ENCODE peak calls at places on chromosome 3, in five cellular contexts. One of them, this sample, is unnamed.

GRCh38 chr3:154956815-154957214 is 123.3 kb upstream of the MME start:
- DNase-seq in nucleus accumbens: no peak
- DNase-seq in anterior cingulate cortex: no peak
- DNase-seq in T follicular helper cell: no peak
- DNase-seq in NCI-H1048: no peak
- DNase-seq in this sample: no peak

GRCh38 chr3:146431240-146431639 is 38.1 kb downstream of the PLSCR2 start:
- DNase-seq in nucleus accumbens: no peak
- DNase-seq in anterior cingulate cortex: no peak
- DNase-seq in T follicular helper cell: no peak
- DNase-seq in NCI-H1048: no peak
- DNase-seq in this sample: no peak

GRCh38 chr3:184384342-184384741 is 4.5 kb downstream of the CHRD start:
- DNase-seq in nucleus accumbens: no peak
- DNase-seq in anterior cingulate cortex: no peak
- DNase-seq in T follicular helper cell: no peak
- DNase-seq in NCI-H1048: no peak
- DNase-seq in this sample: no peak

GRCh38 chr3:171320721-171321120 is 139.5 kb downstream of the TNIK start:
- DNase-seq in nucleus accumbens: no peak
- DNase-seq in anterior cingulate cortex: no peak
- DNase-seq in T follicular helper cell: no peak
- DNase-seq in NCI-H1048: no peak
- DNase-seq in this sample: peak; percentile 36

GRCh38 chr3:133058243-133058642 is 20.1 kb downstream of the TMEM108 start:
- DNase-seq in nucleus accumbens: no peak
- DNase-seq in anterior cingulate cortex: no peak
- DNase-seq in T follicular helper cell: no peak
- DNase-seq in NCI-H1048: no peak
- DNase-seq in this sample: no peak

GRCh38 chr3:154323921-154324738 is at the start of gene DHX36:
- DNase-seq in nucleus accumbens: peak; percentile 54
- DNase-seq in anterior cingulate cortex: peak; percentile 93
- DNase-seq in T follicular helper cell: peak; percentile 85
- DNase-seq in NCI-H1048: peak; percentile 86
- DNase-seq in this sample: peak; percentile 75

GRCh38 chr3:188339410-188340295 is 185.7 kb downstream of the LPP start:
- DNase-seq in nucleus accumbens: no peak
- DNase-seq in anterior cingulate cortex: no peak
- DNase-seq in T follicular helper cell: no peak
- DNase-seq in NCI-H1048: no peak
- DNase-seq in this sample: no peak

GRCh38 chr3:112127522-112128494 is 5.2 kb downstream of the GCSAM start:
- DNase-seq in nucleus accumbens: no peak
- DNase-seq in anterior cingulate cortex: no peak
- DNase-seq in T follicular helper cell: no peak
- DNase-seq in NCI-H1048: no peak
- DNase-seq in this sample: no peak

GRCh38 chr3:32384938-32385337 is 6.7 kb upstream of the CMTM7 start:
- DNase-seq in nucleus accumbens: no peak
- DNase-seq in anterior cingulate cortex: no peak
- DNase-seq in T follicular helper cell: no peak
- DNase-seq in NCI-H1048: no peak
- DNase-seq in this sample: no peak

GRCh38 chr3:62833538-62833937 is 41.7 kb downstream of the CADPS start:
- DNase-seq in nucleus accumbens: no peak
- DNase-seq in anterior cingulate cortex: no peak
- DNase-seq in T follicular helper cell: no peak
- DNase-seq in NCI-H1048: no peak
- DNase-seq in this sample: no peak

GRCh38 chr3:51950899-51951298 is 4.3 kb upstream of the GPR62 start:
- DNase-seq in nucleus accumbens: no peak
- DNase-seq in anterior cingulate cortex: no peak
- DNase-seq in T follicular helper cell: no peak
- DNase-seq in NCI-H1048: no peak
- DNase-seq in this sample: no peak

GRCh38 chr3:11803977-11804903 is 42.4 kb downstream of the TAMM41 start:
- DNase-seq in nucleus accumbens: no peak
- DNase-seq in anterior cingulate cortex: peak; percentile 32
- DNase-seq in T follicular helper cell: peak; percentile 9
- DNase-seq in NCI-H1048: no peak
- DNase-seq in this sample: no peak

GRCh38 chr3:143170676-143171075 is 51.1 kb downstream of the CHST2 start:
- DNase-seq in nucleus accumbens: no peak
- DNase-seq in anterior cingulate cortex: no peak
- DNase-seq in T follicular helper cell: no peak
- DNase-seq in NCI-H1048: no peak
- DNase-seq in this sample: no peak

GRCh38 chr3:125168711-125169410 is 43.7 kb downstream of the SLC12A8 start:
- DNase-seq in nucleus accumbens: no peak
- DNase-seq in anterior cingulate cortex: no peak
- DNase-seq in T follicular helper cell: no peak
- DNase-seq in NCI-H1048: no peak
- DNase-seq in this sample: no peak

GRCh38 chr3:154972951-154973350 is 107.2 kb upstream of the MME start:
- DNase-seq in nucleus accumbens: no peak
- DNase-seq in anterior cingulate cortex: no peak
- DNase-seq in T follicular helper cell: no peak
- DNase-seq in NCI-H1048: no peak
- DNase-seq in this sample: no peak

GRCh38 chr3:19065027-19065426 is 83.3 kb upstream of the KCNH8 start:
- DNase-seq in nucleus accumbens: no peak
- DNase-seq in anterior cingulate cortex: no peak
- DNase-seq in T follicular helper cell: no peak
- DNase-seq in NCI-H1048: no peak
- DNase-seq in this sample: no peak

GRCh38 chr3:30437172-30437571 is 169.2 kb upstream of the TGFBR2 start:
- DNase-seq in nucleus accumbens: no peak
- DNase-seq in anterior cingulate cortex: no peak
- DNase-seq in T follicular helper cell: no peak
- DNase-seq in NCI-H1048: no peak
- DNase-seq in this sample: no peak

GRCh38 chr3:143970773-143971366 is 753 bp upstream of the DIPK2A start:
- DNase-seq in nucleus accumbens: peak; percentile 66
- DNase-seq in anterior cingulate cortex: peak; percentile 66
- DNase-seq in T follicular helper cell: peak; percentile 29
- DNase-seq in NCI-H1048: no peak
- DNase-seq in this sample: peak; percentile 57

GRCh38 chr3:124950026-124950425 is 15.5 kb upstream of the MUC13 start:
- DNase-seq in nucleus accumbens: no peak
- DNase-seq in anterior cingulate cortex: no peak
- DNase-seq in T follicular helper cell: no peak
- DNase-seq in NCI-H1048: no peak
- DNase-seq in this sample: no peak

GRCh38 chr3:173465112-173465511 is 67.6 kb downstream of the NLGN1 start:
- DNase-seq in nucleus accumbens: no peak
- DNase-seq in anterior cingulate cortex: no peak
- DNase-seq in T follicular helper cell: no peak
- DNase-seq in NCI-H1048: no peak
- DNase-seq in this sample: no peak

GRCh38 chr3:79086514-79086913 is 681.3 kb downstream of the ROBO1 start:
- DNase-seq in nucleus accumbens: no peak
- DNase-seq in anterior cingulate cortex: peak; percentile 54
- DNase-seq in T follicular helper cell: no peak
- DNase-seq in NCI-H1048: peak; percentile 15
- DNase-seq in this sample: no peak

GRCh38 chr3:139105154-139105702 is 60.5 kb upstream of the PRR23C start:
- DNase-seq in nucleus accumbens: no peak
- DNase-seq in anterior cingulate cortex: no peak
- DNase-seq in T follicular helper cell: no peak
- DNase-seq in NCI-H1048: no peak
- DNase-seq in this sample: no peak

GRCh38 chr3:5093786-5094185 is 28.3 kb upstream of the ARL8B start:
- DNase-seq in nucleus accumbens: no peak
- DNase-seq in anterior cingulate cortex: no peak
- DNase-seq in T follicular helper cell: no peak
- DNase-seq in NCI-H1048: no peak
- DNase-seq in this sample: no peak

GRCh38 chr3:46065751-46066256 is 38.5 kb upstream of the XCR1 start:
- DNase-seq in nucleus accumbens: no peak
- DNase-seq in anterior cingulate cortex: no peak
- DNase-seq in T follicular helper cell: no peak
- DNase-seq in NCI-H1048: no peak
- DNase-seq in this sample: no peak

GRCh38 chr3:127822836-127823589 is 698 bp upstream of the MGLL start:
- DNase-seq in nucleus accumbens: no peak
- DNase-seq in anterior cingulate cortex: peak; percentile 58
- DNase-seq in T follicular helper cell: no peak
- DNase-seq in NCI-H1048: no peak
- DNase-seq in this sample: peak; percentile 45

GRCh38 chr3:136366289-136366688 is 116.1 kb downstream of the PCCB start:
- DNase-seq in nucleus accumbens: no peak
- DNase-seq in anterior cingulate cortex: no peak
- DNase-seq in T follicular helper cell: no peak
- DNase-seq in NCI-H1048: no peak
- DNase-seq in this sample: no peak

GRCh38 chr3:43919067-43919466 is 228.3 kb downstream of the ABHD5 start:
- DNase-seq in nucleus accumbens: no peak
- DNase-seq in anterior cingulate cortex: no peak
- DNase-seq in T follicular helper cell: no peak
- DNase-seq in NCI-H1048: no peak
- DNase-seq in this sample: no peak

GRCh38 chr3:164467027-164467426 is 611.3 kb downstream of the SI start:
- DNase-seq in nucleus accumbens: no peak
- DNase-seq in anterior cingulate cortex: no peak
- DNase-seq in T follicular helper cell: no peak
- DNase-seq in NCI-H1048: no peak
- DNase-seq in this sample: no peak

GRCh38 chr3:82165266-82165665 is 403.8 kb upstream of the GBE1 start:
- DNase-seq in nucleus accumbens: no peak
- DNase-seq in anterior cingulate cortex: no peak
- DNase-seq in T follicular helper cell: no peak
- DNase-seq in NCI-H1048: no peak
- DNase-seq in this sample: no peak

GRCh38 chr3:151871639-151872468 is 1.6 kb upstream of the SUCNR1 start:
- DNase-seq in nucleus accumbens: no peak
- DNase-seq in anterior cingulate cortex: no peak
- DNase-seq in T follicular helper cell: no peak
- DNase-seq in NCI-H1048: no peak
- DNase-seq in this sample: no peak

GRCh38 chr3:55156851-55157650 is 229.2 kb upstream of the LRTM1 start:
- DNase-seq in nucleus accumbens: no peak
- DNase-seq in anterior cingulate cortex: no peak
- DNase-seq in T follicular helper cell: no peak
- DNase-seq in NCI-H1048: no peak
- DNase-seq in this sample: no peak

GRCh38 chr3:177551431-177551836 is 354.2 kb upstream of the TBL1XR1 start:
- DNase-seq in nucleus accumbens: no peak
- DNase-seq in anterior cingulate cortex: no peak
- DNase-seq in T follicular helper cell: no peak
- DNase-seq in NCI-H1048: no peak
- DNase-seq in this sample: no peak

GRCh38 chr3:3065876-3066275 is 44.3 kb downstream of the IL5RA start:
- DNase-seq in nucleus accumbens: no peak
- DNase-seq in anterior cingulate cortex: no peak
- DNase-seq in T follicular helper cell: no peak
- DNase-seq in NCI-H1048: no peak
- DNase-seq in this sample: no peak

GRCh38 chr3:135868801-135869200 is 96.7 kb upstream of the PPP2R3A start:
- DNase-seq in nucleus accumbens: no peak
- DNase-seq in anterior cingulate cortex: no peak
- DNase-seq in T follicular helper cell: no peak
- DNase-seq in NCI-H1048: no peak
- DNase-seq in this sample: no peak

This sample was measured in substantia nigra.